ENCODE peak calls at places on chromosomes 4 and X, in four cellular contexts. One of them, this sample, is unnamed.

GRCh38 chrX:10259716-10260115 is 102.9 kb downstream of the CLCN4 start:
- DNase-seq in OCI-LY7: no peak
- DNase-seq in stomach: no peak
- DNase-seq in tibial artery: no peak
- DNase-seq in this sample: no peak

GRCh38 chr4:24777528-24777927 is 17.8 kb upstream of the SOD3 start:
- DNase-seq in OCI-LY7: no peak
- DNase-seq in stomach: no peak
- DNase-seq in tibial artery: no peak
- DNase-seq in this sample: no peak

GRCh38 chrX:71070531-71070930 is 2.4 kb upstream of the SNX12 start:
- DNase-seq in OCI-LY7: no peak
- DNase-seq in stomach: no peak
- DNase-seq in tibial artery: no peak
- DNase-seq in this sample: no peak

GRCh38 chrX:16087081-16087480 is 36.3 kb upstream of the GRPR start:
- DNase-seq in OCI-LY7: no peak
- DNase-seq in stomach: no peak
- DNase-seq in tibial artery: no peak
- DNase-seq in this sample: no peak

GRCh38 chrX:98516120-98516519 is 1632.4 kb downstream of the RPA4 start:
- DNase-seq in OCI-LY7: no peak
- DNase-seq in stomach: no peak
- DNase-seq in tibial artery: no peak
- DNase-seq in this sample: no peak

GRCh38 chr4:62814510-62815047 is 1594.7 kb downstream of the TECRL start:
- DNase-seq in OCI-LY7: no peak
- DNase-seq in stomach: no peak
- DNase-seq in tibial artery: no peak
- DNase-seq in this sample: no peak

GRCh38 chr4:72290737-72291136 is 258.9 kb downstream of the NPFFR2 start:
- DNase-seq in OCI-LY7: no peak
- DNase-seq in stomach: no peak
- DNase-seq in tibial artery: no peak
- DNase-seq in this sample: no peak

GRCh38 chrX:46140272-46140671 is 404.9 kb downstream of the ZNF674 start:
- DNase-seq in OCI-LY7: no peak
- DNase-seq in stomach: no peak
- DNase-seq in tibial artery: no peak
- DNase-seq in this sample: no peak

GRCh38 chrX:97529801-97530200 is 646.1 kb downstream of the RPA4 start:
- DNase-seq in OCI-LY7: no peak
- DNase-seq in stomach: no peak
- DNase-seq in tibial artery: no peak
- DNase-seq in this sample: no peak

GRCh38 chr4:17554568-17554967 is 22.4 kb upstream of the LAP3 start:
- DNase-seq in OCI-LY7: no peak
- DNase-seq in stomach: no peak
- DNase-seq in tibial artery: no peak
- DNase-seq in this sample: no peak

GRCh38 chr4:7815562-7815961 is 124.1 kb downstream of the AFAP1 start:
- DNase-seq in OCI-LY7: no peak
- DNase-seq in stomach: no peak
- DNase-seq in tibial artery: no peak
- DNase-seq in this sample: no peak

GRCh38 chr4:123349401-123350190 is 47.0 kb upstream of the SPRY1 start:
- DNase-seq in OCI-LY7: no peak
- DNase-seq in stomach: peak; percentile 49
- DNase-seq in tibial artery: no peak
- DNase-seq in this sample: no peak

GRCh38 chrX:107304141-107304540 is 97.7 kb downstream of the DNAAF6 start:
- DNase-seq in OCI-LY7: no peak
- DNase-seq in stomach: no peak
- DNase-seq in tibial artery: no peak
- DNase-seq in this sample: no peak

GRCh38 chr4:1187182-1187581 is 14.8 kb upstream of the SPON2 start:
- DNase-seq in OCI-LY7: no peak
- DNase-seq in stomach: peak; percentile 27
- DNase-seq in tibial artery: no peak
- DNase-seq in this sample: no peak

GRCh38 chrX:49172280-49172780 is 632 bp downstream of the PLP2 start:
- DNase-seq in OCI-LY7: peak; percentile 72
- DNase-seq in stomach: peak; percentile 74
- DNase-seq in tibial artery: peak; percentile 77
- DNase-seq in this sample: no peak

GRCh38 chr4:5224340-5224739 is 173.1 kb downstream of the STK32B start:
- DNase-seq in OCI-LY7: no peak
- DNase-seq in stomach: no peak
- DNase-seq in tibial artery: no peak
- DNase-seq in this sample: no peak

GRCh38 chrX:9650091-9650490 is 115.6 kb downstream of the GPR143 start:
- DNase-seq in OCI-LY7: no peak
- DNase-seq in stomach: no peak
- DNase-seq in tibial artery: peak; percentile 33
- DNase-seq in this sample: no peak

GRCh38 chr4:123649644-123650356 is 253.2 kb downstream of the SPRY1 start:
- DNase-seq in OCI-LY7: no peak
- DNase-seq in stomach: peak; percentile 49
- DNase-seq in tibial artery: no peak
- DNase-seq in this sample: peak; percentile 70

GRCh38 chr4:168740686-168741085 is 243.8 kb downstream of the PALLD start:
- DNase-seq in OCI-LY7: no peak
- DNase-seq in stomach: no peak
- DNase-seq in tibial artery: no peak
- DNase-seq in this sample: no peak

GRCh38 chr4:41217020-41217333 is 2.6 kb upstream of the APBB2 start:
- DNase-seq in OCI-LY7: no peak
- DNase-seq in stomach: no peak
- DNase-seq in tibial artery: no peak
- DNase-seq in this sample: no peak

GRCh38 chrX:7252013-7252610 is 104.2 kb upstream of the PUDP start:
- DNase-seq in OCI-LY7: no peak
- DNase-seq in stomach: peak; percentile 91
- DNase-seq in tibial artery: no peak
- DNase-seq in this sample: no peak

GRCh38 chrX:86946569-86946968 is 571.0 kb upstream of the KLHL4 start:
- DNase-seq in OCI-LY7: peak; percentile 33
- DNase-seq in stomach: no peak
- DNase-seq in tibial artery: no peak
- DNase-seq in this sample: no peak

GRCh38 chr4:181420950-181421349 is 822.3 kb upstream of the TENM3 start:
- DNase-seq in OCI-LY7: no peak
- DNase-seq in stomach: no peak
- DNase-seq in tibial artery: no peak
- DNase-seq in this sample: no peak

GRCh38 chr4:149574973-149575372 is 240.7 kb downstream of the IQCM start:
- DNase-seq in OCI-LY7: no peak
- DNase-seq in stomach: no peak
- DNase-seq in tibial artery: no peak
- DNase-seq in this sample: no peak

GRCh38 chr4:64880557-64880956 is 471.3 kb upstream of the TECRL start:
- DNase-seq in OCI-LY7: no peak
- DNase-seq in stomach: no peak
- DNase-seq in tibial artery: no peak
- DNase-seq in this sample: no peak
- H3K9me3 ChIP-seq in OCI-LY7: no peaks in the 10 kb centered on the region
- H3K9me3 ChIP-seq in stomach: no peaks in the 10 kb centered on the region
- H3K9me3 ChIP-seq in tibial artery: no peaks in the 10 kb centered on the region
- H3K9me3 ChIP-seq in this sample: no peaks in the 10 kb centered on the region

GRCh38 chrX:37420756-37421155 is 71.6 kb downstream of the PRRG1 start:
- DNase-seq in OCI-LY7: no peak
- DNase-seq in stomach: no peak
- DNase-seq in tibial artery: no peak
- DNase-seq in this sample: no peak

GRCh38 chrX:37420179-37420578 is 71.0 kb downstream of the PRRG1 start:
- DNase-seq in OCI-LY7: no peak
- DNase-seq in stomach: no peak
- DNase-seq in tibial artery: no peak
- DNase-seq in this sample: no peak

GRCh38 chrX:37423864-37424569 is 74.9 kb downstream of the PRRG1 start:
- DNase-seq in OCI-LY7: no peak
- DNase-seq in stomach: no peak
- DNase-seq in tibial artery: no peak
- DNase-seq in this sample: no peak

DNA sequence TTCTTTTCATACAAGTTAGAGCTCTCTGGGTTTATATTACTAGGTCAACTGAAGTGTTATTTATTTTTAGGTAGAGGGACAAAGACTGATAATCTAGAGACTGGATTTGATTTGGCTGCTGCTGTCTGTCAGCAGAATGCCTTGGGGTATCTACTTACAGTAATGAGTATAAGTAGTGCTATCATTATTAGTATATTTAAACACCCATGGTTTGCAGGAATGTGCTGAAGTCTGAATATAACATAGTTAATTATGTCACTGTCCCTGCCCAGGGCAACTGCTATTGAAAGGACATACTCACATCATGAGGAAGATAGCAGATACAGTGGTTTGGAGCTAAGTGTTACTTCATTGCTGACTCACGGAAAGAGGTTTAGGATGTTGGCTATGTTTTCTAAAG is 76.2 kb downstream of the PRRG1 start:
- DNase-seq in OCI-LY7: no peak
- DNase-seq in stomach: no peak
- DNase-seq in tibial artery: no peak
- DNase-seq in this sample: no peak
- H3K9me3 ChIP-seq in OCI-LY7: no peaks in the 10 kb centered on the region
- H3K9me3 ChIP-seq in stomach: peaks cover 10% of the 10 kb centered on the region
- H3K9me3 ChIP-seq in tibial artery: no peaks in the 10 kb centered on the region
- H3K9me3 ChIP-seq in this sample: no peaks in the 10 kb centered on the region

GRCh38 chr4:48761286-48761685 is 18.8 kb downstream of the FRYL start:
- DNase-seq in OCI-LY7: no peak
- DNase-seq in stomach: no peak
- DNase-seq in tibial artery: no peak
- DNase-seq in this sample: no peak

GRCh38 chr4:48752726-48753125 is 27.4 kb downstream of the FRYL start:
- DNase-seq in OCI-LY7: no peak
- DNase-seq in stomach: no peak
- DNase-seq in tibial artery: no peak
- DNase-seq in this sample: no peak

GRCh38 chr4:48752256-48752655 is 27.8 kb downstream of the FRYL start:
- DNase-seq in OCI-LY7: no peak
- DNase-seq in stomach: no peak
- DNase-seq in tibial artery: no peak
- DNase-seq in this sample: no peak

GRCh38 chr4:48755287-48755686 is 24.8 kb downstream of the FRYL start:
- DNase-seq in OCI-LY7: no peak
- DNase-seq in stomach: no peak
- DNase-seq in tibial artery: no peak
- DNase-seq in this sample: no peak

GRCh38 chr4:48756689-48757220 is 23.3 kb downstream of the FRYL start:
- DNase-seq in OCI-LY7: no peak
- DNase-seq in stomach: no peak
- DNase-seq in tibial artery: no peak
- DNase-seq in this sample: no peak
- H3K9me3 ChIP-seq in OCI-LY7: no peaks in the 10 kb centered on the region
- H3K9me3 ChIP-seq in stomach: no peaks in the 10 kb centered on the region
- H3K9me3 ChIP-seq in tibial artery: no peaks in the 10 kb centered on the region
- H3K9me3 ChIP-seq in this sample: no peaks in the 10 kb centered on the region

GRCh38 chrX:47648376-47648775 is 2.0 kb downstream of the ELK1 start:
- DNase-seq in OCI-LY7: no peak
- DNase-seq in stomach: no peak
- DNase-seq in tibial artery: no peak
- DNase-seq in this sample: no peak

GRCh38 chrX:47644557-47645091 is 5.7 kb downstream of the ELK1 start:
- DNase-seq in OCI-LY7: no peak
- DNase-seq in stomach: no peak
- DNase-seq in tibial artery: no peak
- DNase-seq in this sample: peak; percentile 39

GRCh38 chrX:47649302-47649701 is 1.1 kb downstream of the ELK1 start:
- DNase-seq in OCI-LY7: no peak
- DNase-seq in stomach: no peak
- DNase-seq in tibial artery: no peak
- DNase-seq in this sample: no peak

GRCh38 chrX:47645530-47645929 is 4.8 kb downstream of the ELK1 start:
- DNase-seq in OCI-LY7: no peak
- DNase-seq in stomach: no peak
- DNase-seq in tibial artery: no peak
- DNase-seq in this sample: no peak

DNA sequence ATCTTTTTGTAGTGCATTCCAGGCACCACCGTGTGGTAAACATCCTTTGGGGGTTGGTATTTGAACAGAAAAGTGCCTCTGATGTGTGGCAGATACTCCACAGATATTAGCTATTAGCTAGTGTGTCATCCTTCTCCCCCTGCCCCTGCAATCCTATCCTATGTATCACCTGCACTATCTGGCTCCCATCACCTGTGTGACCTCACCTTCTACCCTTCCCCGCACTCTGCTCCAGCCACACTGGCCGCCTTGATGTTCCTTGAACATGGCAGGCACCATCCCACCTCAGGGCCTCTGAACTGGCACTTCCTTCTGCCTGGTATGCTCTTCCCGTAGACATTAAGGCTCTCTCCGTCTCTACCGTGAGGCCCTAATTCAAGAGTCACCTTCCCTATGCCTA is 3.7 kb downstream of the ELK1 start:
- DNase-seq in OCI-LY7: no peak
- DNase-seq in stomach: no peak
- DNase-seq in tibial artery: no peak
- DNase-seq in this sample: no peak
- H3K9me3 ChIP-seq in OCI-LY7: no peaks in the 10 kb centered on the region
- H3K9me3 ChIP-seq in stomach: no peaks in the 10 kb centered on the region
- H3K9me3 ChIP-seq in tibial artery: no peaks in the 10 kb centered on the region
- H3K9me3 ChIP-seq in this sample: no peaks in the 10 kb centered on the region

GRCh38 chrX:66504481-66504880 is 134.4 kb downstream of the EDA2R start:
- DNase-seq in OCI-LY7: no peak
- DNase-seq in stomach: no peak
- DNase-seq in tibial artery: no peak
- DNase-seq in this sample: no peak

DNA sequence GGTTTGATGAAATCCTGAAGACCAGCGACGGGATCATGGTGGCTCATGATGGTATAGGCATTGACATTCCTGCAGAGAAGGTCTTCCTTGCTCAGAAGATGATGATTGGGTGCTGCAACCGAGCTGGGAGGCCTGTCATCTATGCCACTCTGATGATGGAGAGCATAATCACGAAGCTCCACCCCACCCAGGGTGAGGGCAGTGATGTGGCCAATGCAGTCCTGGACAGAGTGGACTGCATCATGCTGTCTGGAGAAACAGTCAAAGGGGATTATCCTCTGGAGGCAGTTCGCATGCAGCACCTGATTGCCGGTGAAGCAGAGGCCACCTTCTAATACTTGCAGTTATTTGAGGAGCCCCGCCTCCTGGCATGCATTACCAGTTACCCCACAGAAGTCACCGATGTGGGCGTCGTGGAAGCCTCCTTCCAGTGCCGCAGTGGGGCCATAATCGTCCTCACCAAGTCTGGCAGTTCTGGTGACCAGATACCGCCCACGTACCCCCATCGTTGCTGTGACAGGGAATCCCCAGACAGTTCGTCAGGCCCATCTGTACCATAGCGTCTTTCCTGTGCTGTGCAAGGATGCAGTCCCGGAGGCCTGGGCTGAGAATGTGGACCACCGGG is 140.1 kb downstream of the EDA2R start:
- DNase-seq in OCI-LY7: no peak
- DNase-seq in stomach: no peak
- DNase-seq in tibial artery: no peak
- DNase-seq in this sample: no peak
- H3K9me3 ChIP-seq in OCI-LY7: no peaks in the 10 kb centered on the region
- H3K9me3 ChIP-seq in stomach: no peaks in the 10 kb centered on the region
- H3K9me3 ChIP-seq in tibial artery: no peaks in the 10 kb centered on the region
- H3K9me3 ChIP-seq in this sample: no peaks in the 10 kb centered on the region

This sample was measured in ascending aorta.